ENCODE peak calls at places on chromosomes 13 and 19, in eight cellular contexts. S is ovary, D is gastrocnemius medialis, A is HCT116, C is heart left ventricle, H is IMR-90, I is prostate gland, G is body of pancreas. M is an unnamed sample.

GRCh38 chr13:21849323-21849722 is 178.4 kb downstream of the FGF9 start:
- DNase-seq in S (no peak), H (peak; percentile 43), I (no peak), G (peak; percentile 19), D (no peak), A (peak; percentile 40), C (no peak), M (no peak)

GRCh38 chr19:18173572-18174294 is at the start of gene IFI30:
- DNase-seq in S (peak; percentile 78), C (peak; percentile 90), G (peak; percentile 87), A (no peak), D (peak; percentile 59), H (no peak), I (peak; percentile 73), M (peak; percentile 76)

GRCh38 chr19:48249502-48250014 is 6.2 kb downstream of the CARD8 start:
- DNase-seq in C (peak; percentile 76), A (no peak), D (peak; percentile 27), H (no peak), I (no peak), G (no peak), S (no peak), M (peak; percentile 49)

GRCh38 chr19:35848919-35849505 is 3.3 kb downstream of the NPHS1 start:
- DNase-seq in C (no peak), D (no peak), A (no peak), H (no peak), I (no peak), S (no peak), G (no peak), M (no peak)

GRCh38 chr13:109914111-109914510 is 127.7 kb upstream of the IRS2 start:
- DNase-seq in H (no peak), G (no peak), C (no peak), A (no peak), I (no peak), S (no peak), D (no peak), M (no peak)

GRCh38 chr13:114281351-114282142 is at the start of gene UPF3A:
- DNase-seq in G (peak; percentile 89), S (peak; percentile 92), D (peak; percentile 90), H (peak; percentile 87), C (peak; percentile 96), I (peak; percentile 86), A (peak; percentile 81), M (peak; percentile 92)

GRCh38 chr13:111954681-111955411 is 112.1 kb upstream of the SOX1 start:
- DNase-seq in C (no peak), H (no peak), S (no peak), A (peak; percentile 36), G (no peak), D (no peak), I (no peak), M (no peak)

GRCh38 chr13:39675904-39676303 is 20.4 kb downstream of the COG6 start:
- DNase-seq in A (no peak), I (no peak), H (no peak), G (no peak), C (no peak), D (no peak), S (no peak), M (no peak)

GRCh38 chr13:60348097-60348496 is 48.9 kb upstream of the TDRD3 start:
- DNase-seq in S (no peak), H (no peak), D (no peak), A (no peak), C (no peak), G (peak; percentile 23), I (no peak), M (no peak)

GRCh38 chr13:60338754-60339153 is 58.3 kb upstream of the TDRD3 start:
- DNase-seq in S (no peak), G (no peak), I (no peak), C (no peak), H (no peak), D (no peak), A (no peak), M (no peak)

GRCh38 chr13:60347174-60347573 is 49.8 kb upstream of the TDRD3 start:
- DNase-seq in C (no peak), I (no peak), H (no peak), S (no peak), D (no peak), A (no peak), G (no peak), M (no peak)

DNA sequence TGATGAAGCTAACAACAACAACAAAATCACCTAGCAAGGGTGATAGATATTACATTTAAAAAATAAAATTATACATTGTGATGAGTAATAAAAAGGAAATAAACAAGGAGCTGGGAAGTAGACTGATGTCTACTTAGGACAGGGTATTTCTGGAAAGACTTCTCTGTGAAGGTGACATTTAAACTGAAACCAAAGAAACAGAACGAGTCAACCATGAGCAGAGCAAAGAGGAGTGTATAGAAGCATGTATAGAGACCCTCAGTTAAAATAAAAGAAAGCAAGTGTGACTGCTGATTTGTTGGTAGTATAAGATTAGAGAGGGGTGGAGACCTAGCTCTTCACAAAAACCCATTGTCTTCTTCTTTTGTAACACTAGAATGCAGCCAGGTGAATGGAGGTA is 53.0 kb upstream of the TDRD3 start:
- DNase-seq in A (no peak), C (no peak), G (no peak), D (no peak), I (no peak), H (no peak), S (no peak), M (no peak)
- TF ChIP-seq CTCF in A (no peak), C (no peak), G (no peak), D (no peak), I (no peak), H (no peak), S (no peak), M (no peak)

GRCh38 chr13:20350380-20350763 is 118.3 kb upstream of the GJB6 start:
- DNase-seq in H (no peak), G (no peak), C (no peak), S (no peak), I (no peak), A (no peak), D (no peak), M (no peak)

GRCh38 chr13:20348645-20349408 is 116.7 kb upstream of the GJB6 start:
- DNase-seq in A (no peak), S (no peak), D (no peak), H (no peak), C (no peak), G (no peak), I (no peak), M (no peak)

GRCh38 chr13:20351279-20352022 is 119.3 kb upstream of the GJB6 start:
- DNase-seq in C (no peak), G (no peak), I (no peak), A (no peak), H (peak; percentile 75), S (no peak), D (no peak), M (no peak)

GRCh38 chr13:20350819-20351218 is 118.7 kb upstream of the GJB6 start:
- DNase-seq in D (no peak), I (no peak), C (no peak), S (no peak), G (no peak), A (no peak), H (no peak), M (no peak)

DNA sequence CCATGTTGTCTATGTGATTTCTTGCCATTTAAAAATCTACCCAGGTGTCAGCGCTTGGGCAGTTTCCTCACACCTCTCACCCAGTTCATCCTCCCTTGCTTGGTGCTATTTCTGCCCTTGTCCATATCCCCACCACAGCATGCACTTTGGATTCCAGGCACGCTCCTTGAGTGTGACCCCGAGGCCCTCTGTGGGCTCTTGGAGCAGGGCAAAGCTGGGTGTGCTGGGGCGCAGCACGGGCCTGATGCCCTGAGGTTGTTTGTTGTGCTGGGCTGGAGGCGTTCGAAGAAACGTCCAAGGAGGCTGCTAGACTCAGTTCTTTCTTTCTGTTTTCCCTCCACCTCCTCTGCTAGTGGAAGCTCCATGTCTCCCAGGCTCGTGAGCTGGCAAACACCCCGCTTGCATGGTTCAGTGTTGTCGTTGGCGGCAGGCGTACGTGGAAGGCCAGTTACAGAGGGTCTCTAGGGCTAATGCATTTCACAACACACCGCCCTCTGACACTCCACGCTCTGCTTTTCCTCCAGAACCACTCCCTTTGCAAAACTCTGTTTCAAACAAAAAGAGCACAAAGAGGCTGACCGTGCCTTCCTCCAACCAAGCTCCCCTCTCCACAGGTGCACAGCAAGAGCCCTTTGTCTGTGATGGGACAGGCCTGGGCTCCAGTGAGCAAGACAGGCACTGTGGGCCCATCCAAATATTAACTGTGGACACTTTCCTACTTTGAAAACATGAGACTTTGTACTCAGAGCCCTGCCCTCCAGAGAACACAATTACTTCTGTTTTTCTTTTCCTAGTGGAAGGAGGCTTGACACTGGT is 117.7 kb upstream of the GJB6 start:
- DNase-seq in H (no peak), D (peak; percentile 27), A (no peak), C (no peak), S (no peak), I (no peak), G (no peak), M (no peak)
- H3K27ac ChIP-seq in H (no peak overlapping the region), D (no peak overlapping the region), A (no peak overlapping the region), C (no peak overlapping the region), S (no peak overlapping the region), I (no peak overlapping the region), G (no peak overlapping the region), M (no peak overlapping the region)

DNA sequence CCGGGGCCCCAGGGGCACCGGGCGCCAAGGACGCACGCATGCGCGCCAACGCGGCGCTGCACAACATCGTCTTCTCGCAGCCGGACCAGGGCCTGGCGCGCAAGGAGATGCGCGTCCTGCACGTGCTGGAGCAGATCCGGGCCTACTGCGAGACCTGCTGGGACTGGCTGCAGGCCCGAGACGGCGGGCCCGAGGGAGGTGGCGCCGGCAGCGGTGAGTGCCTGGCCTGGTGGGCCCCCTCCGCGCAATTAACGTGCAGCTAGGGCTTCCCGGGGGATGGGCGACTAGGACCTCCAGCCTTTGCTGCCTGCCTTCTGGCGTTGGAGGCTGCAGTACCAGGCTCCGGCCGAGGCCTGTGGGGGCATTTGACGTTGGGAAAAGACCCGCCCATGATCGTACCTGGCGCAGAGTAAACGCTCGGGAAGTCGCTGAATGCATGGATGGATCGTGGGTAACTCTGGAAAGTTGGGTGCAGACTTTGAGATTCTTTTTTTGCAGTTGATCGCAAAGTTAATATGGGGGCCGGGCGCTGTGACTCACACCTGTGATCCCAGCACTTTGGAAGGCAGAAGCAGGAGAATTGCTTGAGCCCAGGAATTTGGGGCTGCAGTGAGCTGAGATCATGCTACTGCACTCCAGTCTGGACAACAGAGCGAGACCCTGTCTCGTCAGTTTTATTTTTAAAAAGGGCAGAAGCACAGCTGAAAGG is 7.3 kb downstream of the APC2 start:
- DNase-seq in S (no peak), I (no peak), C (peak; percentile 48), H (no peak), G (no peak), A (no peak), D (no peak), M (no peak)
- TF ChIP-seq POLR2A in S (no peak), I (no peak), C (no peak), H (no peak), G (no peak), A (no peak), D (no peak), M (no peak)

DNA sequence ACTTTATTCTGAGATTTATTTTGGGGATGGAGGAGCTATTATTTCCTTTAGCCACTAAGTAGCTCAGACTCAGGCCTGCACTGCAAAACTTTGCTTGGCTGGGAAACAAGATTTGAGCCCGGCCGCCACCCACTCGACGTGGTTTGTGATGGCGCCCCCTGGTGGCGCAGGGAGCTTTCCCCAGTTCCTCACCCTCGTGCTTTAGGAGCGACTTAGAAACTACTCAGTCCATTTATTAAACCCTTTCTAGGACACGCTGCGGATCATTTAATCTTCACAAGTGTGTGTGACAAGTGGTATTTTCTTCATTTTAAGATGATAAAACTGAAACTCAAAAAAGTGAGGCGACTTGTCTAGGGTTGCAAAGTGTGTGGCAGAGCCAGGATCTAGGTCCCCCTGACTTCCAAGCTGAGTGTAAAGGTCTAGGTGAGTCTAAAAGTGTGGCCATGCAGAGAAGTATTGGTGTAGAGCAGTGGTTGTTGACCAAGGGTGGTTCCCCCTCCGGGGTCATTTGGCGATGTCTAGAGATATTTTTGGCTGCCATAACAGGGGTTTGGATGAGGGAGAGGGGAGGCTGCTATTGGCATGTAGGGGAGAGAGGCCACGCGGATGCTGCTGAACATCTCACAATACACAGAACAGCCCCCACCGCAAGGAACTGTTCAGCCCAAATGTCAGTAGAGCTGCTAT is 2.2 kb downstream of the CXCL17 start:
- DNase-seq in A (peak; percentile 42), D (peak; percentile 39), H (peak; percentile 59), G (peak; percentile 84), I (peak; percentile 33), C (peak; percentile 88), S (peak; percentile 57), M (peak; percentile 35)
- TF ChIP-seq CTCF in A (peak; percentile 99), D (peak; percentile 68), H (peak; percentile 84), G (peak; percentile 76), I (peak; percentile 79), C (peak; percentile 88), S (peak; percentile 14), M (peak; percentile 60)